ENCODE peak calls at places on chromosomes 2 and 18, in eight cellular contexts. R, M, W, L, P, A, B and I are unnamed samples.

GRCh38 chr2:237488901-237489860 is 2.1 kb downstream of the MLPH start:
- DNase-seq in B (peak), M (peak), P (peak), L (no peak), R (no peak), W (no peak), A (peak), I (no peak)

GRCh38 chr2:27408601-27409320 is 630 bp downstream of the PPM1G start:
- DNase-seq in M (peak), P (peak), R (peak), A (no peak), L (no peak), B (peak), W (no peak), I (no peak)

GRCh38 chr2:9803023-9803805 is 40.1 kb upstream of the TAF1B start:
- DNase-seq in B (peak), R (no peak), L (no peak), W (no peak), P (no peak), A (peak), M (peak), I (no peak)

GRCh38 chr2:162029287-162029901 is 44.6 kb downstream of the DPP4 start:
- DNase-seq in M (peak), B (peak), R (no peak), L (no peak), W (no peak), P (no peak), A (no peak), I (no peak)

GRCh38 chr2:86249843-86250402 is 50.7 kb downstream of the MRPL35 start:
- DNase-seq in A (no peak), B (no peak), M (peak), L (no peak), R (peak), P (peak), W (peak), I (peak)

GRCh38 chr2:216849987-216850386 is 9.9 kb downstream of the TNP1 start:
- DNase-seq in B (peak), L (peak), P (peak), M (no peak), A (no peak), R (peak), W (peak), I (no peak)

GRCh38 chr18:42437001-42437400 is 482.0 kb downstream of the PIK3C3 start:
- DNase-seq in P (no peak), M (no peak), L (no peak), W (no peak), A (no peak), R (no peak), B (no peak), I (no peak)

GRCh38 chr2:216695401-216695821 is at the start of gene IGFBP5:
- DNase-seq in L (peak), R (no peak), W (peak), M (peak), B (no peak), P (peak), A (peak), I (no peak)

GRCh38 chr2:67984600-67984999 is 78.2 kb downstream of the C1D start:
- DNase-seq in M (no peak), P (no peak), L (no peak), R (no peak), B (no peak), W (no peak), A (no peak), I (no peak)

GRCh38 chr2:583666-584065 is 93.5 kb downstream of the TMEM18 start:
- DNase-seq in M (no peak), A (peak), R (peak), B (no peak), L (no peak), P (no peak), W (no peak), I (no peak)

GRCh38 chr18:79765491-79766245 is 32.1 kb upstream of the KCNG2 start:
- DNase-seq in P (no peak), M (peak), R (no peak), B (no peak), W (no peak), L (no peak), A (no peak), I (no peak)

GRCh38 chr2:38886041-38886440 is 3.6 kb upstream of the ARHGEF33 start:
- DNase-seq in M (no peak), B (no peak), A (no peak), L (no peak), P (no peak), R (peak), W (no peak), I (no peak)

GRCh38 chr2:148674063-148675020 is 29.8 kb downstream of the EPC2 start:
- DNase-seq in M (peak), R (peak), W (no peak), B (peak), L (no peak), A (no peak), P (peak), I (no peak)

GRCh38 chr2:165877565-165878550 is 75.7 kb downstream of the TTC21B start:
- DNase-seq in R (no peak), M (peak), W (no peak), P (no peak), L (no peak), B (no peak), A (no peak), I (no peak)

GRCh38 chr2:84674586-84674985 is 158.3 kb downstream of the DNAH6 start:
- DNase-seq in P (no peak), L (no peak), A (no peak), M (no peak), W (no peak), R (no peak), B (no peak), I (no peak)

GRCh38 chr2:164456599-164456998 is 164.7 kb downstream of the GRB14 start:
- DNase-seq in W (no peak), P (peak), A (no peak), R (no peak), L (no peak), M (no peak), B (no peak), I (peak)

GRCh38 chr2:156445311-156446218 is 9.4 kb downstream of the GPD2 start:
- DNase-seq in B (peak), P (no peak), W (no peak), R (peak), M (peak), L (no peak), A (no peak), I (no peak)

GRCh38 chr2:200454839-200455801 is 54.7 kb downstream of the KCTD18 start:
- DNase-seq in L (no peak), B (no peak), A (no peak), R (peak), P (no peak), M (peak), W (no peak), I (no peak)

GRCh38 chr2:37387143-37387835 is 42.9 kb downstream of the QPCT start:
- DNase-seq in W (no peak), B (no peak), A (no peak), L (no peak), M (peak), R (no peak), P (no peak), I (no peak)

GRCh38 chr2:6181525-6182270 is 489.5 kb downstream of the SOX11 start:
- DNase-seq in L (no peak), P (no peak), B (peak), A (no peak), W (no peak), M (no peak), R (no peak), I (no peak)

GRCh38 chr2:229715895-229716507 is 1.6 kb upstream of the DNER start:
- DNase-seq in W (peak), A (no peak), P (peak), B (peak), L (no peak), R (peak), M (peak), I (peak)

GRCh38 chr2:119306196-119306590 is 60.4 kb downstream of the C2orf76 start:
- DNase-seq in R (no peak), P (no peak), W (no peak), L (no peak), A (no peak), B (no peak), M (no peak), I (no peak)

GRCh38 chr2:8586397-8587051 is 95.3 kb upstream of the ID2 start:
- DNase-seq in M (no peak), P (no peak), L (peak), B (no peak), R (no peak), A (no peak), W (no peak), I (no peak)

GRCh38 chr18:48592540-48592939 is 53.7 kb downstream of the CTIF start:
- DNase-seq in W (no peak), L (no peak), P (no peak), R (peak), B (no peak), M (no peak), A (no peak), I (no peak)